ENCODE peak calls at places on chromosome 19, in ten cellular contexts. L, R, T, P, Z, H, G, D, S and V are unnamed samples.

GRCh38 chr19:8261347-8261746 is 46.8 kb downstream of the CD320 start:
- DNase-seq in L (no peak), R (no peak), T (no peak), P (no peak), Z (no peak), H (no peak), G (no peak), D (no peak), S (no peak), V (no peak)

GRCh38 chr19:14566712-14567077 is 5.2 kb downstream of the NDUFB7 start:
- DNase-seq in L (no peak), R (no peak), T (no peak), P (no peak), Z (no peak), H (no peak), G (no peak), D (no peak), S (no peak), V (no peak)

GRCh38 chr19:19552811-19553210 is 14.7 kb downstream of the CILP2 start:
- DNase-seq in L (no peak), R (no peak), T (peak), P (peak), Z (no peak), H (no peak), G (no peak), D (no peak), S (peak), V (no peak)

GRCh38 chr19:33727331-33728028 is 69.2 kb upstream of the KCTD15 start:
- DNase-seq in L (no peak), R (no peak), T (no peak), P (no peak), Z (no peak), H (peak), G (no peak), D (no peak), S (no peak), V (no peak)

GRCh38 chr19:17282488-17283256 is 971 bp downstream of the ANKLE1 start:
- DNase-seq in L (peak), R (peak), T (peak), P (peak), Z (peak), H (peak), G (no peak), D (peak), S (peak), V (peak)

GRCh38 chr19:56120371-56121179 is 520 bp downstream of the ZNF787 start:
- DNase-seq in L (peak), R (peak), T (peak), P (peak), Z (peak), H (peak), G (no peak), D (peak), S (peak), V (peak)

GRCh38 chr19:38538386-38538785 is 79.4 kb downstream of the MAP4K1 start:
- DNase-seq in L (no peak), R (no peak), T (no peak), P (no peak), Z (no peak), H (no peak), G (no peak), D (no peak), S (no peak), V (no peak)

GRCh38 chr19:35294328-35294727 is 2.4 kb downstream of the MAG start:
- DNase-seq in L (no peak), R (no peak), T (no peak), P (no peak), Z (no peak), H (no peak), G (no peak), D (no peak), S (no peak), V (no peak)

GRCh38 chr19:32702010-32702409 is 10.4 kb downstream of the NUDT19 start:
- DNase-seq in L (no peak), R (no peak), T (no peak), P (no peak), Z (no peak), H (no peak), G (no peak), D (no peak), S (no peak), V (no peak)

GRCh38 chr19:12126707-12127106 is 13.4 kb downstream of the ZNF20 start:
- DNase-seq in L (no peak), R (no peak), T (no peak), P (no peak), Z (no peak), H (no peak), G (no peak), D (peak), S (peak), V (no peak)

GRCh38 chr19:11227201-11227886 is 12.1 kb upstream of the ANGPTL8 start:
- DNase-seq in L (no peak), R (no peak), T (no peak), P (peak), Z (no peak), H (no peak), G (no peak), D (no peak), S (peak), V (no peak)

GRCh38 chr19:39818626-39819097 is 15.3 kb downstream of the DYRK1B start:
- DNase-seq in L (peak), R (no peak), T (peak), P (no peak), Z (no peak), H (no peak), G (no peak), D (no peak), S (no peak), V (no peak)

GRCh38 chr19:10142701-10143375 is 23.1 kb upstream of the EIF3G start:
- DNase-seq in L (no peak), R (no peak), T (no peak), P (no peak), Z (no peak), H (no peak), G (no peak), D (no peak), S (no peak), V (no peak)

GRCh38 chr19:14267224-14267741 is 61.3 kb upstream of the ADGRL1 start:
- DNase-seq in L (no peak), R (no peak), T (no peak), P (no peak), Z (no peak), H (no peak), G (no peak), D (no peak), S (no peak), V (no peak)

GRCh38 chr19:3413796-3414327 is 47.5 kb downstream of the NFIC start:
- DNase-seq in L (no peak), R (no peak), T (no peak), P (peak), Z (no peak), H (peak), G (no peak), D (no peak), S (no peak), V (no peak)

GRCh38 chr19:28602675-28603298 is 610.2 kb downstream of the UQCRFS1 start:
- DNase-seq in L (no peak), R (no peak), T (no peak), P (no peak), Z (no peak), H (no peak), G (no peak), D (no peak), S (no peak), V (no peak)

GRCh38 chr19:2532252-2533071 is 56.5 kb downstream of the GADD45B start:
- DNase-seq in L (no peak), R (no peak), T (no peak), P (peak), Z (no peak), H (no peak), G (peak), D (peak), S (no peak), V (no peak)

GRCh38 chr19:5926641-5927438 is 12.8 kb downstream of the CAPS start:
- DNase-seq in L (no peak), R (no peak), T (no peak), P (no peak), Z (no peak), H (no peak), G (no peak), D (no peak), S (no peak), V (no peak)

GRCh38 chr19:6935618-6936017 is 48.2 kb downstream of the ADGRE1 start:
- DNase-seq in L (no peak), R (no peak), T (no peak), P (no peak), Z (no peak), H (no peak), G (no peak), D (no peak), S (no peak), V (no peak)

GRCh38 chr19:17641181-17641580 is 47.0 kb downstream of the UNC13A start:
- DNase-seq in L (no peak), R (no peak), T (no peak), P (no peak), Z (no peak), H (no peak), G (no peak), D (no peak), S (no peak), V (no peak)

GRCh38 chr19:40466219-40467006 is at the start of gene SPTBN4:
- DNase-seq in L (peak), R (no peak), T (peak), P (no peak), Z (peak), H (no peak), G (no peak), D (no peak), S (peak), V (peak)

GRCh38 chr19:13718733-13719132 is 45.6 kb upstream of the MRI1 start:
- DNase-seq in L (no peak), R (no peak), T (no peak), P (peak), Z (no peak), H (peak), G (peak), D (peak), S (peak), V (no peak)

GRCh38 chr19:40691421-40692211 is 1.2 kb upstream of the NUMBL start:
- DNase-seq in L (no peak), R (no peak), T (no peak), P (no peak), Z (no peak), H (peak), G (no peak), D (no peak), S (peak), V (peak)

GRCh38 chr19:13234518-13234917 is 84.3 kb downstream of the IER2 start:
- DNase-seq in L (peak), R (peak), T (peak), P (no peak), Z (peak), H (peak), G (no peak), D (no peak), S (peak), V (peak)

GRCh38 chr19:48630289-48631036 is 6.7 kb downstream of the DBP start:
- DNase-seq in L (no peak), R (no peak), T (no peak), P (no peak), Z (no peak), H (no peak), G (no peak), D (no peak), S (peak), V (peak)

GRCh38 chr19:4149518-4150288 is 3.7 kb upstream of the CREB3L3 start:
- DNase-seq in L (no peak), R (no peak), T (no peak), P (no peak), Z (no peak), H (no peak), G (no peak), D (no peak), S (no peak), V (no peak)

GRCh38 chr19:31334849-31335624 is 14.2 kb downstream of the TSHZ3 start:
- DNase-seq in L (no peak), R (no peak), T (no peak), P (peak), Z (no peak), H (no peak), G (no peak), D (peak), S (no peak), V (peak)

GRCh38 chr19:40862785-40863184 is 12.5 kb upstream of the CYP2A6 start:
- DNase-seq in L (no peak), R (no peak), T (no peak), P (no peak), Z (no peak), H (no peak), G (peak), D (no peak), S (no peak), V (no peak)

GRCh38 chr19:50722248-50723013 is 733 bp upstream of the CLEC11A start:
- DNase-seq in L (no peak), R (no peak), T (no peak), P (no peak), Z (no peak), H (no peak), G (no peak), D (peak), S (no peak), V (no peak)

GRCh38 chr19:15828121-15828620 is 12.7 kb upstream of the OR10H1 start:
- DNase-seq in L (no peak), R (no peak), T (no peak), P (peak), Z (no peak), H (no peak), G (no peak), D (no peak), S (no peak), V (no peak)

GRCh38 chr19:16273005-16273404 is 51.6 kb upstream of the KLF2 start:
- DNase-seq in L (no peak), R (no peak), T (no peak), P (no peak), Z (no peak), H (no peak), G (no peak), D (no peak), S (peak), V (no peak)

GRCh38 chr19:45860359-45861259 is 2.3 kb downstream of the SYMPK start:
- DNase-seq in L (no peak), R (no peak), T (no peak), P (no peak), Z (no peak), H (no peak), G (no peak), D (no peak), S (no peak), V (no peak)

GRCh38 chr19:38892841-38893240 is 6.6 kb downstream of the SIRT2 start:
- DNase-seq in L (no peak), R (no peak), T (no peak), P (no peak), Z (no peak), H (no peak), G (no peak), D (no peak), S (no peak), V (no peak)

GRCh38 chr19:18086590-18087138 is at the start of gene IL12RB1:
- DNase-seq in L (peak), R (no peak), T (peak), P (no peak), Z (no peak), H (no peak), G (no peak), D (no peak), S (no peak), V (no peak)

GRCh38 chr19:44303976-44304568 is 753 bp downstream of the ZNF235 start:
- DNase-seq in L (no peak), R (no peak), T (peak), P (peak), Z (no peak), H (no peak), G (no peak), D (peak), S (peak), V (no peak)

GRCh38 chr19:12994701-12995595 is at the start of gene NFIX:
- DNase-seq in L (no peak), R (peak), T (peak), P (no peak), Z (peak), H (no peak), G (no peak), D (peak), S (peak), V (peak)